ENCODE peak calls at places on chromosomes 2 and 18, in four cellular contexts. M, H, R and U are unnamed samples.

GRCh38 chr2:237358721-237359595 is 55.0 kb downstream of the COL6A3 start:
- DNase-seq in M (peak), H (no peak), R (no peak), U (peak)

GRCh38 chr18:49321800-49322461 is 138.5 kb downstream of the DYM start:
- DNase-seq in M (no peak), H (peak), R (no peak), U (peak)

GRCh38 chr18:10420561-10421352 is 33.7 kb upstream of the APCDD1 start:
- DNase-seq in M (no peak), H (peak), R (no peak), U (peak)

GRCh38 chr2:28250006-28250405 is 142.7 kb upstream of the FOSL2 start:
- DNase-seq in M (no peak), H (peak), R (no peak), U (peak)

GRCh38 chr2:167331636-167332232 is 443.5 kb downstream of the XIRP2 start:
- DNase-seq in M (peak), H (no peak), R (peak), U (peak)

GRCh38 chr2:28893488-28893887 is 979 bp upstream of the WDR43 start:
- DNase-seq in M (no peak), H (no peak), R (no peak), U (no peak)

GRCh38 chr18:61653823-61654551 is 238.8 kb downstream of the RNF152 start:
- DNase-seq in M (no peak), H (no peak), R (no peak), U (peak)

GRCh38 chr18:56803076-56803475 is 151.9 kb downstream of the WDR7 start:
- DNase-seq in M (no peak), H (no peak), R (no peak), U (no peak)

GRCh38 chr2:167157523-167157922 is 269.2 kb downstream of the XIRP2 start:
- DNase-seq in M (no peak), H (peak), R (no peak), U (no peak)

GRCh38 chr2:240622631-240623235 is 2.5 kb upstream of the GPR35 start:
- DNase-seq in M (no peak), H (no peak), R (no peak), U (no peak)

GRCh38 chr2:135091681-135092080 is 39.6 kb downstream of the RAB3GAP1 start:
- DNase-seq in M (no peak), H (no peak), R (no peak), U (no peak)

GRCh38 chr2:70988726-70989648 is 5.7 kb downstream of the TEX261 start:
- DNase-seq in M (no peak), H (no peak), R (no peak), U (no peak)

GRCh38 chr18:76993573-76993972 is 139.0 kb downstream of the MBP start:
- DNase-seq in M (no peak), H (no peak), R (no peak), U (no peak)

GRCh38 chr2:159362816-159363251 is 76.3 kb upstream of the WDSUB1 start:
- DNase-seq in M (no peak), H (peak), R (no peak), U (no peak)

GRCh38 chr18:58202406-58202730 is 158.3 kb downstream of the NEDD4L start:
- DNase-seq in M (no peak), H (peak), R (no peak), U (peak)

GRCh38 chr2:142131016-142131714 is at the start of gene LRP1B:
- DNase-seq in M (peak), H (peak), R (peak), U (peak)

GRCh38 chr2:201127570-201127969 is 11.6 kb downstream of the CFLAR start:
- DNase-seq in M (no peak), H (peak), R (no peak), U (no peak)

GRCh38 chr2:19762142-19762541 is 139.6 kb downstream of the TTC32 start:
- DNase-seq in M (no peak), H (peak), R (no peak), U (no peak)

GRCh38 chr2:60867848-60868247 is 13.5 kb upstream of the REL start:
- DNase-seq in M (no peak), H (no peak), R (no peak), U (no peak)

GRCh38 chr2:240422683-240423329 is 12.7 kb upstream of the GPC1 start:
- DNase-seq in M (no peak), H (no peak), R (no peak), U (no peak)

GRCh38 chr2:24909555-24910177 is 10.4 kb downstream of the ADCY3 start:
- DNase-seq in M (no peak), H (peak), R (no peak), U (no peak)

GRCh38 chr18:37383789-37384151 is 181.8 kb downstream of the CELF4 start:
- DNase-seq in M (no peak), H (no peak), R (no peak), U (no peak)

GRCh38 chr18:37385846-37386435 is 179.7 kb downstream of the CELF4 start:
- DNase-seq in M (no peak), H (peak), R (no peak), U (no peak)

GRCh38 chr18:37380546-37381110 is 185.0 kb downstream of the CELF4 start:
- DNase-seq in M (no peak), H (no peak), R (no peak), U (no peak)

GRCh38 chr18:37381554-37381953 is 184.0 kb downstream of the CELF4 start:
- DNase-seq in M (peak), H (no peak), R (no peak), U (peak)

GRCh38 chr18:37383036-37383788 is 182.4 kb downstream of the CELF4 start:
- DNase-seq in M (peak), H (no peak), R (no peak), U (peak)
- H3K18ac ChIP-seq in M (no peak), H (no peak), R (no peak), U (no peak)

GRCh38 chr2:239329972-239330572 is 70.7 kb downstream of the HDAC4 start:
- DNase-seq in M (no peak), H (no peak), R (peak), U (no peak)
- H3K56ac ChIP-seq in M (no peak), H (peak), R (no peak), U (no peak)

DNA sequence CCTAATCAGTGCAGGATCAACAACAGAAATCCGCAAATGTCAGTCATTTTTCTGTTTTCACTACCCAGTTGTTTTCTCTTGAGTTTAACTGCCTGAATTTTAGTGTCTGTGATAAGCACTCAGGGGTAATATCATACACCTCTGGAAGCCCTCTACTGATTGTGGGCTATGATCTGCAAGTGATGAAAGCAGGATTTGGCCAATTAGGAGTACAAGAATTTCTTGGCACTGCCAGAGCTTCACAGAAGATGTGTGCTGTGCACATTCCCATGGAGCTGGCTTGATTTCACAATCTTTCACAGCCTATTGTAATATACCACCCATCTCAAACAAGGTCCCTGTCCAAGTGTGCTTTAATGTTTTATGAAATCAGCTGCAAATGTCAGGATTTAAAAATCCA is 27.3 kb upstream of the TDRD15 start:
- DNase-seq in M (no peak), H (no peak), R (no peak), U (no peak)
- H4K5ac ChIP-seq in M (no peak), H (no peak), R (no peak), U (no peak)

GRCh38 chr2:65035544-65035943 is 20.7 kb upstream of the CEP68 start:
- DNase-seq in M (no peak), H (no peak), R (no peak), U (no peak)

GRCh38 chr2:65040414-65041261 is 15.6 kb upstream of the CEP68 start:
- DNase-seq in M (peak), H (peak), R (peak), U (peak)

GRCh38 chr2:65033178-65033577 is 23.0 kb upstream of the CEP68 start:
- DNase-seq in M (no peak), H (no peak), R (no peak), U (peak)

GRCh38 chr2:65039640-65040039 is 16.6 kb upstream of the CEP68 start:
- DNase-seq in M (no peak), H (no peak), R (no peak), U (no peak)

DNA sequence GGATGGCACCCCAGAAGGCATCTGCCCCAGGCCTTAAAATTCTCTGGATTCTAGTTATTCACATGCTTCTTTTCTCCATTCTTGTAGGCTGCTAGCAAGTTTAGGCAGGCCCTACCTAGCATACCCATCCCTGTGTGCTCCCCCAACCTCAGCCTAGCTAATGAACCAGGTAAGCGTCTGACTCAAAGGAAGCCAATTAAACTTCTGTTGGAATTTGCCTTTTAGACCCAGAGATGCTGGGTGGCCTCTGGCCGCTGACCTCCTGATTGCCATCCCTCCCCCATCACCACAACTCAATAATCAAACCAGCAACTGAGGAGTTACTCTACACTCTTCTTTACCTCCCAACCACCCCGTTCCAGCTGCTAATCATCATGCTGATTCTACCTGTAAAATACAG is 19.0 kb upstream of the CEP68 start:
- DNase-seq in M (no peak), H (no peak), R (no peak), U (no peak)
- H3K18ac ChIP-seq in M (no peak), H (no peak), R (no peak), U (no peak)

GRCh38 chr2:219468410-219469185 is 30.1 kb upstream of the GMPPA start:
- DNase-seq in M (no peak), H (no peak), R (no peak), U (no peak)
- H3K56ac ChIP-seq in M (no peak), H (no peak), R (no peak), U (no peak)